ENCODE peak calls at places on chromosomes 3 and 15, in five cellular contexts. One of them, this sample, is unnamed. For H3K36me3, the result is how much of the 10 kb centered on the place peaks cover.

GRCh38 chr15:70480196-70480856 is 283.0 kb downstream of the UACA start:
- DNase-seq in cardiac muscle cell: no peak
- DNase-seq in IMR-90: no peak
- DNase-seq in hepatocyte: no peak
- DNase-seq in upper lobe of right lung: no peak
- DNase-seq in this sample: no peak

GRCh38 chr15:62928242-62928995 is 114.1 kb upstream of the TPM1 start:
- DNase-seq in IMR-90: peak
- DNase-seq in hepatocyte: peak
- DNase-seq in upper lobe of right lung: no peak
- DNase-seq in cardiac muscle cell: peak
- DNase-seq in this sample: peak

GRCh38 chr15:66237513-66238235 is 15.9 kb downstream of the MEGF11 start:
- DNase-seq in cardiac muscle cell: no peak
- DNase-seq in IMR-90: no peak
- DNase-seq in upper lobe of right lung: no peak
- DNase-seq in hepatocyte: no peak
- DNase-seq in this sample: no peak

GRCh38 chr3:135792174-135792573 is 173.4 kb upstream of the PPP2R3A start:
- DNase-seq in IMR-90: no peak
- DNase-seq in upper lobe of right lung: no peak
- DNase-seq in hepatocyte: no peak
- DNase-seq in cardiac muscle cell: no peak
- DNase-seq in this sample: no peak

GRCh38 chr15:30063829-30064559 is 18.8 kb upstream of the GOLGA8J start:
- DNase-seq in IMR-90: no peak
- DNase-seq in hepatocyte: no peak
- DNase-seq in cardiac muscle cell: no peak
- DNase-seq in upper lobe of right lung: no peak
- DNase-seq in this sample: no peak

GRCh38 chr15:89167267-89168176 is 53.9 kb downstream of the RLBP1 start:
- DNase-seq in IMR-90: peak
- DNase-seq in hepatocyte: peak
- DNase-seq in upper lobe of right lung: no peak
- DNase-seq in cardiac muscle cell: peak
- DNase-seq in this sample: no peak

GRCh38 chr15:78067328-78068241 is 9.9 kb downstream of the TBC1D2B start:
- DNase-seq in upper lobe of right lung: no peak
- DNase-seq in hepatocyte: no peak
- DNase-seq in IMR-90: no peak
- DNase-seq in cardiac muscle cell: no peak
- DNase-seq in this sample: no peak

GRCh38 chr15:28913171-28913765 is 27.5 kb downstream of the APBA2 start:
- DNase-seq in IMR-90: peak
- DNase-seq in hepatocyte: no peak
- DNase-seq in upper lobe of right lung: peak
- DNase-seq in cardiac muscle cell: peak
- DNase-seq in this sample: no peak

GRCh38 chr15:74612677-74613076 is 3.0 kb upstream of the CLK3 start:
- DNase-seq in upper lobe of right lung: no peak
- DNase-seq in hepatocyte: no peak
- DNase-seq in cardiac muscle cell: no peak
- DNase-seq in IMR-90: no peak
- DNase-seq in this sample: no peak

GRCh38 chr3:124201786-124202185 is 209.9 kb upstream of the ROPN1 start:
- DNase-seq in hepatocyte: no peak
- DNase-seq in IMR-90: no peak
- DNase-seq in cardiac muscle cell: no peak
- DNase-seq in upper lobe of right lung: no peak
- DNase-seq in this sample: peak

GRCh38 chr15:40500584-40501330 is 30.0 kb downstream of the CHST14 start:
- DNase-seq in hepatocyte: no peak
- DNase-seq in upper lobe of right lung: no peak
- DNase-seq in cardiac muscle cell: no peak
- DNase-seq in IMR-90: peak
- DNase-seq in this sample: no peak

GRCh38 chr3:189262746-189263145 is 91.0 kb downstream of the TPRG1 start:
- DNase-seq in cardiac muscle cell: no peak
- DNase-seq in upper lobe of right lung: no peak
- DNase-seq in IMR-90: no peak
- DNase-seq in hepatocyte: peak
- DNase-seq in this sample: no peak

GRCh38 chr3:87088366-87088983 is 97.5 kb upstream of the VGLL3 start:
- DNase-seq in hepatocyte: no peak
- DNase-seq in upper lobe of right lung: no peak
- DNase-seq in IMR-90: no peak
- DNase-seq in cardiac muscle cell: peak
- DNase-seq in this sample: no peak

GRCh38 chr3:52787672-52788625 is 6.6 kb upstream of the ITIH3 start:
- DNase-seq in IMR-90: no peak
- DNase-seq in cardiac muscle cell: no peak
- DNase-seq in hepatocyte: no peak
- DNase-seq in upper lobe of right lung: no peak
- DNase-seq in this sample: peak

GRCh38 chr3:183844606-183845005 is 19.2 kb upstream of the MAP6D1 start:
- DNase-seq in IMR-90: peak
- DNase-seq in upper lobe of right lung: no peak
- DNase-seq in cardiac muscle cell: peak
- DNase-seq in hepatocyte: peak
- DNase-seq in this sample: no peak

GRCh38 chr3:180116203-180116602 is 79.5 kb upstream of the PEX5L start:
- DNase-seq in cardiac muscle cell: no peak
- DNase-seq in hepatocyte: no peak
- DNase-seq in upper lobe of right lung: no peak
- DNase-seq in IMR-90: no peak
- DNase-seq in this sample: no peak

GRCh38 chr3:189304465-189305341 is 132.9 kb downstream of the TPRG1 start:
- DNase-seq in hepatocyte: peak
- DNase-seq in cardiac muscle cell: peak
- DNase-seq in upper lobe of right lung: peak
- DNase-seq in IMR-90: no peak
- DNase-seq in this sample: no peak

GRCh38 chr15:76393614-76394013 is 57.0 kb downstream of the ISL2 start:
- DNase-seq in upper lobe of right lung: no peak
- DNase-seq in IMR-90: peak
- DNase-seq in cardiac muscle cell: peak
- DNase-seq in hepatocyte: no peak
- DNase-seq in this sample: no peak

GRCh38 chr3:43015572-43016512 is 36.7 kb downstream of the GASK1A start:
- DNase-seq in cardiac muscle cell: no peak
- DNase-seq in hepatocyte: no peak
- DNase-seq in upper lobe of right lung: no peak
- DNase-seq in IMR-90: no peak
- DNase-seq in this sample: no peak

GRCh38 chr3:28050895-28051294 is 190.5 kb upstream of the CMC1 start:
- DNase-seq in cardiac muscle cell: peak
- DNase-seq in IMR-90: peak
- DNase-seq in upper lobe of right lung: no peak
- DNase-seq in hepatocyte: peak
- DNase-seq in this sample: no peak

GRCh38 chr3:42023380-42023779 is 61.5 kb upstream of the ULK4 start:
- DNase-seq in cardiac muscle cell: no peak
- DNase-seq in hepatocyte: no peak
- DNase-seq in upper lobe of right lung: no peak
- DNase-seq in IMR-90: no peak
- DNase-seq in this sample: no peak

GRCh38 chr3:55446860-55447259 is 40.2 kb downstream of the WNT5A start:
- DNase-seq in hepatocyte: peak
- DNase-seq in IMR-90: no peak
- DNase-seq in cardiac muscle cell: no peak
- DNase-seq in upper lobe of right lung: no peak
- DNase-seq in this sample: no peak

GRCh38 chr3:154668835-154669234 is 238.8 kb upstream of the GPR149 start:
- DNase-seq in IMR-90: no peak
- DNase-seq in hepatocyte: no peak
- DNase-seq in cardiac muscle cell: no peak
- DNase-seq in upper lobe of right lung: no peak
- DNase-seq in this sample: no peak

GRCh38 chr3:160667452-160667851 is 9.5 kb upstream of the ARL14 start:
- DNase-seq in IMR-90: peak
- DNase-seq in upper lobe of right lung: no peak
- DNase-seq in hepatocyte: peak
- DNase-seq in cardiac muscle cell: no peak
- DNase-seq in this sample: no peak

GRCh38 chr3:72722930-72723726 is 125.1 kb downstream of the SHQ1 start:
- DNase-seq in upper lobe of right lung: no peak
- DNase-seq in IMR-90: peak
- DNase-seq in cardiac muscle cell: peak
- DNase-seq in hepatocyte: no peak
- DNase-seq in this sample: no peak

GRCh38 chr3:62186967-62187366 is 186.4 kb downstream of the FEZF2 start:
- DNase-seq in IMR-90: peak
- DNase-seq in cardiac muscle cell: peak
- DNase-seq in hepatocyte: peak
- DNase-seq in upper lobe of right lung: no peak
- DNase-seq in this sample: peak

GRCh38 chr15:25947336-25948080 is 84.4 kb upstream of the ATP10A start:
- DNase-seq in hepatocyte: peak
- DNase-seq in IMR-90: peak
- DNase-seq in cardiac muscle cell: no peak
- DNase-seq in upper lobe of right lung: no peak
- DNase-seq in this sample: no peak

GRCh38 chr15:33068007-33068441 is 126.5 kb downstream of the FMN1 start:
- DNase-seq in IMR-90: no peak
- DNase-seq in hepatocyte: peak
- DNase-seq in upper lobe of right lung: peak
- DNase-seq in cardiac muscle cell: no peak
- DNase-seq in this sample: peak

DNA sequence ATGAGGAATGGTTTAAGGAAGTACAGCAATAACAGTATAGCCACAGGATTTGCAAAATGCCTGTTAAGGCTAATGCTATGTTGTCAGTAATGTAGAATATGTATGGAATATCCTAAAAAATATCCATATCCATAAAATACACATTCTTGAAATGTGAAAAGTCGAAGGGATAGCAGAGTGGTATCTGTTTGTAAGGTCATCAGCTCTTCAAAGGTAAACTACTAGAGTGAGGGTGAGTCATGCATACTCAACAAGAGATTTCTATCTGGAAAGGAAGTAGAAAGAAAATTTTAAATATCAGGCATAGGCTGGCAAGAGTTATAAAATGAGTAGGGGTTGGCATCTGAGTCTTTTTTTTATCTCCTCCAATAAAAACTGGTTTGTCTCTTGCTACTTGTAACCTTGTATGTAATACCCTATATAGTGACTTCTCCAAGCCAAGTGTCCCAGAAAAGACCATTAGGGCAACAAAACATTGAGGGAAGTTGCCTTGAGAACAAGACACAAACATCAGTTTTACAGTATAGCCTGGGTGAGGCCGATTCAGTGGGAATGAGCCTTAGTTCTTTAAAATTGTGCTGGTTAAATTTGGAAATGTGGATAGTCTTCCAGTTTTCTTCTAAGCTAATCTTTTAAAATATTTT is 103.1 kb downstream of the SPATA16 start:
- DNase-seq in IMR-90: no peak
- DNase-seq in hepatocyte: peak
- DNase-seq in upper lobe of right lung: no peak
- DNase-seq in cardiac muscle cell: no peak
- DNase-seq in this sample: no peak
- H3K27ac ChIP-seq in IMR-90: no peak
- H3K27ac ChIP-seq in hepatocyte: no peak
- H3K27ac ChIP-seq in upper lobe of right lung: no peak
- H3K27ac ChIP-seq in cardiac muscle cell: no peak
- H3K27ac ChIP-seq in this sample: peak

GRCh38 chr3:156694536-156694935 is 20.1 kb downstream of the TIPARP start:
- DNase-seq in IMR-90: peak
- DNase-seq in hepatocyte: no peak
- DNase-seq in upper lobe of right lung: no peak
- DNase-seq in cardiac muscle cell: no peak
- DNase-seq in this sample: no peak

GRCh38 chr3:156693166-156693565 is 18.8 kb downstream of the TIPARP start:
- DNase-seq in cardiac muscle cell: peak
- DNase-seq in IMR-90: peak
- DNase-seq in upper lobe of right lung: no peak
- DNase-seq in hepatocyte: no peak
- DNase-seq in this sample: no peak

GRCh38 chr3:156688849-156689452 is 14.6 kb downstream of the TIPARP start:
- DNase-seq in cardiac muscle cell: no peak
- DNase-seq in hepatocyte: no peak
- DNase-seq in IMR-90: no peak
- DNase-seq in upper lobe of right lung: no peak
- DNase-seq in this sample: no peak

GRCh38 chr3:156689589-156689988 is 15.2 kb downstream of the TIPARP start:
- DNase-seq in cardiac muscle cell: no peak
- DNase-seq in IMR-90: no peak
- DNase-seq in upper lobe of right lung: no peak
- DNase-seq in hepatocyte: no peak
- DNase-seq in this sample: no peak

DNA sequence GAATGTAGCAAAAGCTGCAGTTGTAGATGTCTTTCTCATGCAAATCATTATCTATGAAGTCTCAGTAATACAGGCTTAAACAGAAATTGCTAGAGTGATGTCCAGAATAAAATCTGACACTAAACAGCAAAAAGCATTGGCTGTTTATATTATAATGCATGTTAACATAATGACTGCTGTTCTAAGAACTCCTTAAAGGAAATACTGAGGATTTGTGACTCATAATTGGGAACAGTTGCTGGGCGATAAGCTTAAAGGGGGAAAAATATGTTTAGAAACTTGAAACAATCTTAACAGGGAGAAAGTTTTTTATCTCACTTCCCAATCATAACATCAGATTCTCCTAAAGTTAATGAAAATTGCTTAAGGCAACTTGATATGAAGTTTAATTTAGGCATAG is 17.5 kb downstream of the TIPARP start:
- DNase-seq in cardiac muscle cell: peak
- DNase-seq in hepatocyte: no peak
- DNase-seq in upper lobe of right lung: no peak
- DNase-seq in IMR-90: peak
- DNase-seq in this sample: no peak
- H3K4me3 ChIP-seq in cardiac muscle cell: no peak
- H3K4me3 ChIP-seq in hepatocyte: no peak
- H3K4me3 ChIP-seq in upper lobe of right lung: no peak
- H3K4me3 ChIP-seq in IMR-90: no peak
- H3K4me3 ChIP-seq in this sample: no peak

GRCh38 chr3:9970020-9970652 is 16.5 kb downstream of the EMC3 start:
- DNase-seq in upper lobe of right lung: no peak
- DNase-seq in IMR-90: peak
- DNase-seq in cardiac muscle cell: peak
- DNase-seq in hepatocyte: no peak
- DNase-seq in this sample: no peak
- H3K36me3 ChIP-seq in upper lobe of right lung: half or more
- H3K36me3 ChIP-seq in IMR-90: under half
- H3K36me3 ChIP-seq in cardiac muscle cell: under half
- H3K36me3 ChIP-seq in hepatocyte: under half
- H3K36me3 ChIP-seq in this sample: half or more

DNA sequence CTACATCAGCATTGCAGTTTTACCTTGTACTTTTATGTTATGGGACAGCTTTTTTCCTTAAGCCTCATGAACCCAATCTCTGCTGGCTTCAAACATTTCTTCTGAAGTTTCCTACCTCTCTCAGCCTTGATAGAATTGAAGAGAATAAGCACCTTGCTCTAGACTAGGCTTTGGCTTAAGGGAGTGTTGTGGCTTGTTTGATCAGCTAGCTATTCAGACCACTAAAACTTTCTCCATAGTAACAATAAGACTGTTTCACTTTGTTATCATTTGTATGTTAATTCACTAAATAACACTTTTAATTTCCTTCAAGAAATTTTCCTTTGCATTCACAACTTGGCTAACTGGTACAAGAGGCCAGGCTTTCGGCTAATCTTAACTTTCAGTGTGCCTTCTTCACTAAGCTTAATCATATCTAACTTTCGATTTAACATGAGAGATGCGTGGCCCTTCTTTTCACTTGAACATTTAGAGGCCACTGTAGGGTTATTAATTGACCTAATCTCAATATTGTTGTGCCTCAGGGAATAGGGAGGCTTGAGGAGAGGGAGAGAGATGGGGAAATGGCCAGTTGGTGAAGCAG is 8.1 kb upstream of the TIGIT start:
- DNase-seq in IMR-90: no peak
- DNase-seq in upper lobe of right lung: no peak
- DNase-seq in hepatocyte: no peak
- DNase-seq in cardiac muscle cell: no peak
- DNase-seq in this sample: no peak
- H3K27ac ChIP-seq in IMR-90: no peak
- H3K27ac ChIP-seq in upper lobe of right lung: no peak
- H3K27ac ChIP-seq in hepatocyte: no peak
- H3K27ac ChIP-seq in cardiac muscle cell: no peak
- H3K27ac ChIP-seq in this sample: no peak